ENCODE peak calls at places on chromosomes 3 and 15, in ten cellular contexts. V is tibial artery; D is HepG2; Z is CD8-positive, alpha-beta memory T cell; U is CD4-positive, alpha-beta T cell; B is colonic mucosa; L is psoas muscle; G is vagina; W is AG04450; R is aorta. E is an unnamed sample.
A peak's percentile ranks its signal among the peaks of the same experiment; 100 is the strongest.

GRCh38 chr15:79310612-79310984 is 314 bp upstream of the TMED3 start:
- DNase-seq in V (no peak), B (no peak), R (no peak), U (no peak), Z (no peak), G (no peak), D (peak; percentile 9), L (no peak), W (no peak), E (no peak)

GRCh38 chr3:8996681-8997121 is 33.4 kb upstream of the RAD18 start:
- DNase-seq in R (no peak), G (peak; percentile 94), Z (no peak), D (peak; percentile 53), V (peak; percentile 71), W (peak; percentile 11), U (no peak), L (peak; percentile 67), B (no peak), E (peak; percentile 68)

GRCh38 chr3:45084820-45085816 is 59.0 kb downstream of the CLEC3B start:
- DNase-seq in U (no peak), R (no peak), L (no peak), V (no peak), G (no peak), Z (no peak), B (no peak), D (peak; percentile 16), W (peak; percentile 85), E (no peak)

GRCh38 chr3:122679467-122680291 is 960 bp upstream of the PARP14 start:
- DNase-seq in U (peak; percentile 39), L (peak; percentile 51), B (peak; percentile 53), Z (no peak), R (no peak), G (no peak), V (peak; percentile 72), D (no peak), W (no peak), E (no peak)

GRCh38 chr15:78934063-78935023 is 10.5 kb downstream of the CTSH start:
- DNase-seq in D (no peak), U (no peak), B (no peak), L (peak; percentile 52), V (peak; percentile 80), G (no peak), R (peak; percentile 78), W (no peak), Z (no peak), E (no peak)

GRCh38 chr15:58293622-58294550 is 137.9 kb upstream of the LIPC start:
- DNase-seq in B (peak; percentile 41), Z (no peak), L (no peak), G (no peak), V (no peak), W (no peak), U (no peak), D (no peak), R (no peak), E (no peak)

GRCh38 chr3:193914602-193915001 is 221.3 kb upstream of the HES1 start:
- DNase-seq in U (no peak), W (no peak), V (no peak), L (no peak), B (no peak), Z (no peak), D (no peak), G (no peak), R (no peak), E (no peak)

GRCh38 chr3:123351396-123351945 is 97.4 kb downstream of the ADCY5 start:
- DNase-seq in U (no peak), D (no peak), G (no peak), R (peak; percentile 46), B (no peak), V (peak; percentile 63), Z (no peak), L (no peak), W (no peak), E (no peak)

GRCh38 chr3:194736277-194736895 is 50.7 kb downstream of the FAM43A start:
- DNase-seq in L (no peak), D (no peak), U (no peak), G (no peak), Z (no peak), R (no peak), B (no peak), V (no peak), W (no peak), E (no peak)

GRCh38 chr3:57127849-57128566 is 37.1 kb downstream of the IL17RD start:
- DNase-seq in Z (no peak), B (no peak), V (no peak), L (no peak), R (no peak), W (no peak), G (no peak), D (no peak), U (no peak), E (no peak)

GRCh38 chr3:190608850-190609589 is 95.1 kb downstream of the IL1RAP start:
- DNase-seq in G (no peak), L (no peak), R (no peak), V (no peak), W (peak; percentile 21), B (no peak), U (no peak), Z (no peak), D (no peak), E (no peak)

GRCh38 chr3:61927332-61927731 is 366.0 kb downstream of the PTPRG start:
- DNase-seq in U (no peak), R (peak; percentile 87), Z (no peak), V (peak; percentile 82), D (no peak), G (no peak), W (peak; percentile 26), L (peak; percentile 80), B (peak; percentile 40), E (peak; percentile 52)

GRCh38 chr3:12813967-12814366 is 17.5 kb downstream of the CAND2 start:
- DNase-seq in U (no peak), W (no peak), Z (no peak), R (no peak), V (no peak), L (no peak), B (no peak), G (no peak), D (no peak), E (no peak)

GRCh38 chr3:50345586-50345985 is at the start of gene ZMYND10:
- DNase-seq in D (no peak), G (no peak), Z (peak; percentile 67), U (peak; percentile 78), L (peak; percentile 81), W (no peak), V (no peak), B (peak; percentile 88), R (peak; percentile 94), E (no peak)

GRCh38 chr3:129978123-129978522 is 3.6 kb downstream of the TRH start:
- DNase-seq in R (no peak), U (no peak), G (no peak), D (no peak), L (no peak), B (no peak), Z (no peak), V (no peak), W (no peak), E (no peak)
- H3K27me3 ChIP-seq in R (no peaks in the 10 kb centered on the region), U (peaks cover 47% of the 10 kb centered on the region), G (no peaks in the 10 kb centered on the region), D (peaks cover 65% of the 10 kb centered on the region), L (no peaks in the 10 kb centered on the region), B (peaks cover 29% of the 10 kb centered on the region), Z (peaks cover 16% of the 10 kb centered on the region), V (no peaks in the 10 kb centered on the region), W (peaks cover 65% of the 10 kb centered on the region), E (peaks cover 34% of the 10 kb centered on the region)

GRCh38 chr3:14403636-14404395 is 1.4 kb downstream of the SLC6A6 start:
- DNase-seq in R (peak; percentile 87), L (peak; percentile 88), G (no peak), Z (no peak), W (no peak), B (no peak), U (no peak), V (peak; percentile 86), D (peak; percentile 27), E (no peak)
- H3K27ac ChIP-seq in R (no peak overlapping the region), L (peak overlapping the region; percentile 97), G (peak overlapping the region; percentile 81), Z (peak overlapping the region; percentile 89), W (peak overlapping the region; percentile 11), B (peak overlapping the region; percentile 44), U (peak overlapping the region; percentile 82), V (peak overlapping the region; percentile 79), D (peak overlapping the region; percentile 74), E (no peak overlapping the region)

DNA sequence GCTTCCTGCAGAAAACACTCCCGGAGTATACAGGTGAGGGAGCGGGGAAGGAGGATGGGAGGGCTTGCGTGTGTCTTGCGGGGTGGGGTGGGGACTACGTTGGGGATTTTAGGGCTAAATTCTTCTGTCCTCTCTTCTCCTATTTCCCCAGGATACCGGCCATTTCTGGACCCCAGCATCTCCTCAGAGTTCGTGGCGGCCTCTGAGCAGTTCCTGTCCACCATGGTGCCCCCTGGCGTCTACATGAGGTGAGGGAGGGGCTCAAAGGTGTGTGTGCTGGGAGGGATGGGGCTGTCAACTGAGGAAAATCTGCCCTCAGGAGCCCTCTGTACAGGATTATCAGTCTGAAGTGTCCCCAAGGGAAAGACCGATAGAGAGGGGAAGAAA is 6.6 kb downstream of the DUOX1 start:
- DNase-seq in R (peak; percentile 57), L (no peak), D (no peak), Z (no peak), U (no peak), W (no peak), B (no peak), V (no peak), G (no peak), E (no peak)
- H3K27me3 ChIP-seq in R (no peaks in the 10 kb centered on the region), L (no peaks in the 10 kb centered on the region), D (peaks cover 18% of the 10 kb centered on the region), Z (peaks cover 19% of the 10 kb centered on the region), U (peaks cover 32% of the 10 kb centered on the region), W (peaks cover 61% of the 10 kb centered on the region), B (peaks cover 3% of the 10 kb centered on the region), V (no peaks in the 10 kb centered on the region), G (peaks cover 6% of the 10 kb centered on the region), E (peaks cover 15% of the 10 kb centered on the region)

GRCh38 chr15:64694816-64695215 is 80.6 kb downstream of the RBPMS2 start:
- DNase-seq in D (no peak), R (peak; percentile 11), W (no peak), L (no peak), Z (no peak), G (no peak), V (no peak), U (no peak), B (no peak), E (no peak)
- H3K27ac ChIP-seq in D (no peak overlapping the region), R (peak overlapping the region; percentile 26), W (no peak overlapping the region), L (peak overlapping the region; percentile 39), Z (no peak overlapping the region), G (peak overlapping the region; percentile 24), V (peak overlapping the region; percentile 84), U (no peak overlapping the region), B (peak overlapping the region; percentile 41), E (peak overlapping the region; percentile 98)

GRCh38 chr15:66070220-66070934 is 183.2 kb downstream of the MEGF11 start:
- DNase-seq in G (no peak), U (no peak), W (no peak), V (no peak), B (no peak), D (no peak), Z (no peak), L (no peak), R (no peak), E (peak; percentile 7)
- H3K27me3 ChIP-seq in G (no peaks in the 10 kb centered on the region), U (no peaks in the 10 kb centered on the region), W (peaks cover 29% of the 10 kb centered on the region), V (no peaks in the 10 kb centered on the region), B (no peaks in the 10 kb centered on the region), D (peaks cover 12% of the 10 kb centered on the region), Z (no peaks in the 10 kb centered on the region), L (no peaks in the 10 kb centered on the region), R (no peaks in the 10 kb centered on the region), E (no peaks in the 10 kb centered on the region)

DNA sequence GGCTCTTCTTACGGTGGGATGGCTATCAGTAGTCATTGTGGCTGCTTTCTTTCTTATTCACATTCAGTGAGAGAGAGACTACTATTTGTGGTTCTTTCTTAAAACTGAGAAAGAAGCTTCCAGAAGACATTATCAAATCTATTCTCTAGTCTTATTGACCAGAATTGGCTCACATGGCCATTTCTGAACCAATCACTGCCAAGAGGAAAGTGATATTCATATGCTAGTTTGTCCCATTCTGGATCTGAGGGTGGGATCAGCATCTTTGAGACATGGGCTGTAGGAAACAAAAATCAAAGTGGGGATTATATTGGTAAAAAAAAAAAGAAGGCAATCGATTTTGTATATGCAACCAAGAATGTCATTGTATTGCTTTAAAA is 106.4 kb upstream of the RASGRP1 start:
- DNase-seq in D (no peak), G (no peak), Z (no peak), L (no peak), R (no peak), W (no peak), U (no peak), B (no peak), V (no peak), E (no peak)
- H3K27ac ChIP-seq in D (no peak overlapping the region), G (no peak overlapping the region), Z (peak overlapping the region; percentile 62), L (no peak overlapping the region), R (no peak overlapping the region), W (no peak overlapping the region), U (peak overlapping the region; percentile 85), B (peak overlapping the region; percentile 17), V (no peak overlapping the region), E (no peak overlapping the region)

E was measured in dorsolateral prefrontal cortex.